ENCODE peak calls at places on chromosomes 12 and 14, in nine cellular contexts. One of them, this sample, is unnamed. For H3K4me1, the result is how much of the 10 kb centered on the place peaks cover.

GRCh38 chr12:9244894-9245293 is 36.7 kb upstream of the PZP start:
- DNase-seq in ascending aorta: no peak
- DNase-seq in esophagus squamous epithelium: no peak
- DNase-seq in stomach: no peak
- DNase-seq in Panc1: no peak
- DNase-seq in cardiac muscle cell: no peak
- DNase-seq in K562: no peak
- DNase-seq in lower lobe of right lung: no peak
- DNase-seq in Caco-2: no peak
- DNase-seq in this sample: no peak

GRCh38 chr14:99169776-99170356 is 102.1 kb downstream of the BCL11B start:
- DNase-seq in Panc1: no peak
- DNase-seq in lower lobe of right lung: no peak
- DNase-seq in esophagus squamous epithelium: no peak
- DNase-seq in cardiac muscle cell: no peak
- DNase-seq in ascending aorta: no peak
- DNase-seq in Caco-2: no peak
- DNase-seq in K562: no peak
- DNase-seq in stomach: peak
- DNase-seq in this sample: no peak

GRCh38 chr12:63968685-63969084 is 124.2 kb downstream of the SRGAP1 start:
- DNase-seq in stomach: no peak
- DNase-seq in lower lobe of right lung: no peak
- DNase-seq in Panc1: no peak
- DNase-seq in cardiac muscle cell: no peak
- DNase-seq in K562: no peak
- DNase-seq in ascending aorta: no peak
- DNase-seq in Caco-2: no peak
- DNase-seq in esophagus squamous epithelium: no peak
- DNase-seq in this sample: no peak

GRCh38 chr14:49033131-49033530 is 553.0 kb downstream of the RPS29 start:
- DNase-seq in Panc1: no peak
- DNase-seq in Caco-2: no peak
- DNase-seq in lower lobe of right lung: no peak
- DNase-seq in cardiac muscle cell: no peak
- DNase-seq in K562: no peak
- DNase-seq in esophagus squamous epithelium: no peak
- DNase-seq in stomach: no peak
- DNase-seq in ascending aorta: no peak
- DNase-seq in this sample: no peak

GRCh38 chr14:106843951-106844483 is 1317.6 kb downstream of the TMEM121 start:
- DNase-seq in Panc1: no peak
- DNase-seq in esophagus squamous epithelium: no peak
- DNase-seq in stomach: peak
- DNase-seq in cardiac muscle cell: no peak
- DNase-seq in Caco-2: peak
- DNase-seq in K562: no peak
- DNase-seq in ascending aorta: no peak
- DNase-seq in lower lobe of right lung: peak
- DNase-seq in this sample: peak

GRCh38 chr14:73771848-73772705 is 57.9 kb upstream of the PNMA1 start:
- DNase-seq in K562: peak
- DNase-seq in cardiac muscle cell: peak
- DNase-seq in ascending aorta: no peak
- DNase-seq in stomach: peak
- DNase-seq in Panc1: no peak
- DNase-seq in lower lobe of right lung: peak
- DNase-seq in Caco-2: peak
- DNase-seq in esophagus squamous epithelium: no peak
- DNase-seq in this sample: peak

GRCh38 chr12:117010693-117011451 is 88.3 kb downstream of the TESC start:
- DNase-seq in K562: no peak
- DNase-seq in Caco-2: no peak
- DNase-seq in lower lobe of right lung: no peak
- DNase-seq in ascending aorta: no peak
- DNase-seq in esophagus squamous epithelium: no peak
- DNase-seq in cardiac muscle cell: no peak
- DNase-seq in Panc1: no peak
- DNase-seq in stomach: no peak
- DNase-seq in this sample: no peak

GRCh38 chr14:104189629-104190335 is 51.4 kb downstream of the KIF26A start:
- DNase-seq in lower lobe of right lung: no peak
- DNase-seq in stomach: no peak
- DNase-seq in ascending aorta: no peak
- DNase-seq in Panc1: no peak
- DNase-seq in K562: no peak
- DNase-seq in cardiac muscle cell: no peak
- DNase-seq in esophagus squamous epithelium: no peak
- DNase-seq in Caco-2: no peak
- DNase-seq in this sample: no peak

GRCh38 chr12:24561411-24561871 is 387.5 kb downstream of the BCAT1 start:
- DNase-seq in stomach: no peak
- DNase-seq in cardiac muscle cell: no peak
- DNase-seq in esophagus squamous epithelium: no peak
- DNase-seq in Panc1: no peak
- DNase-seq in Caco-2: no peak
- DNase-seq in ascending aorta: no peak
- DNase-seq in lower lobe of right lung: no peak
- DNase-seq in K562: no peak
- DNase-seq in this sample: no peak

GRCh38 chr12:76765598-76765997 is 1.7 kb downstream of the ZDHHC17 start:
- DNase-seq in esophagus squamous epithelium: no peak
- DNase-seq in Caco-2: no peak
- DNase-seq in lower lobe of right lung: no peak
- DNase-seq in K562: no peak
- DNase-seq in cardiac muscle cell: no peak
- DNase-seq in Panc1: no peak
- DNase-seq in ascending aorta: no peak
- DNase-seq in stomach: no peak
- DNase-seq in this sample: peak
- H3K4me3 ChIP-seq in esophagus squamous epithelium: peak
- H3K4me3 ChIP-seq in Caco-2: no peak
- H3K4me3 ChIP-seq in lower lobe of right lung: no peak
- H3K4me3 ChIP-seq in K562: peak
- H3K4me3 ChIP-seq in cardiac muscle cell: no peak
- H3K4me3 ChIP-seq in Panc1: peak
- H3K4me3 ChIP-seq in ascending aorta: no peak
- H3K4me3 ChIP-seq in stomach: no peak
- H3K4me3 ChIP-seq in this sample: no peak

GRCh38 chr12:3132636-3133409 is 55.6 kb downstream of the TSPAN9 start:
- DNase-seq in ascending aorta: no peak
- DNase-seq in lower lobe of right lung: no peak
- DNase-seq in cardiac muscle cell: peak
- DNase-seq in Caco-2: no peak
- DNase-seq in K562: no peak
- DNase-seq in Panc1: no peak
- DNase-seq in esophagus squamous epithelium: no peak
- DNase-seq in stomach: no peak
- DNase-seq in this sample: no peak

GRCh38 chr12:3130053-3130805 is 53.0 kb downstream of the TSPAN9 start:
- DNase-seq in Caco-2: no peak
- DNase-seq in esophagus squamous epithelium: no peak
- DNase-seq in cardiac muscle cell: no peak
- DNase-seq in ascending aorta: no peak
- DNase-seq in K562: no peak
- DNase-seq in stomach: no peak
- DNase-seq in Panc1: no peak
- DNase-seq in lower lobe of right lung: no peak
- DNase-seq in this sample: no peak

GRCh38 chr12:3133410-3133793 is 56.2 kb downstream of the TSPAN9 start:
- DNase-seq in Panc1: no peak
- DNase-seq in lower lobe of right lung: no peak
- DNase-seq in stomach: no peak
- DNase-seq in K562: no peak
- DNase-seq in Caco-2: no peak
- DNase-seq in esophagus squamous epithelium: no peak
- DNase-seq in cardiac muscle cell: no peak
- DNase-seq in ascending aorta: no peak
- DNase-seq in this sample: no peak

GRCh38 chr12:3129301-3130052 is 52.3 kb downstream of the TSPAN9 start:
- DNase-seq in lower lobe of right lung: no peak
- DNase-seq in K562: no peak
- DNase-seq in cardiac muscle cell: no peak
- DNase-seq in stomach: no peak
- DNase-seq in Panc1: no peak
- DNase-seq in Caco-2: no peak
- DNase-seq in esophagus squamous epithelium: no peak
- DNase-seq in ascending aorta: no peak
- DNase-seq in this sample: no peak

GRCh38 chr12:3131129-3131528 is 54.0 kb downstream of the TSPAN9 start:
- DNase-seq in cardiac muscle cell: no peak
- DNase-seq in Panc1: no peak
- DNase-seq in esophagus squamous epithelium: no peak
- DNase-seq in ascending aorta: no peak
- DNase-seq in Caco-2: no peak
- DNase-seq in lower lobe of right lung: no peak
- DNase-seq in K562: no peak
- DNase-seq in stomach: no peak
- DNase-seq in this sample: no peak
- H3K4me1 ChIP-seq in cardiac muscle cell: under half
- H3K4me1 ChIP-seq in Panc1: under half
- H3K4me1 ChIP-seq in esophagus squamous epithelium: under half
- H3K4me1 ChIP-seq in ascending aorta: under half
- H3K4me1 ChIP-seq in Caco-2: under half
- H3K4me1 ChIP-seq in lower lobe of right lung: under half
- H3K4me1 ChIP-seq in K562: under half
- H3K4me1 ChIP-seq in stomach: under half
- H3K4me1 ChIP-seq in this sample: under half

DNA sequence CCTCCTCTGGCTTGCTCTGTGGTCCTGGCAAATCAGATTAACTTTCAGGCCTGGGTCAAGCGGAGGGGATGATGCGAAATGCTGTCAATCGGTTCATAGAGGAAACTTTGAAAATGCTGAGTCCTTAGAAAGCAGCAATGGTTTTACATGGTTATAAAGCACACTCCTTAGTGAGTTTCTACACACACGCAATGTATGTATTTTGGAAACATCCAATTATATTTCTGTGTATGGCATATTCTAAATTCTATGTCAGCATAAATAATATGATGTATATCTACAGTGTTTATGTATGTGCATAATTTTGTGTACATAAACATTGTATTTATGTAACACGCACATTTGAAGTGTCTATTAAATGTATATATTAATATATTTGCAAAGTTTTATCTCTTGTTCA is 118.0 kb upstream of the ARID2 start:
- DNase-seq in cardiac muscle cell: no peak
- DNase-seq in Panc1: no peak
- DNase-seq in ascending aorta: no peak
- DNase-seq in K562: no peak
- DNase-seq in esophagus squamous epithelium: no peak
- DNase-seq in stomach: no peak
- DNase-seq in lower lobe of right lung: no peak
- DNase-seq in Caco-2: no peak
- DNase-seq in this sample: no peak
- H3K4me3 ChIP-seq in cardiac muscle cell: no peak
- H3K4me3 ChIP-seq in Panc1: no peak
- H3K4me3 ChIP-seq in ascending aorta: peak
- H3K4me3 ChIP-seq in K562: no peak
- H3K4me3 ChIP-seq in esophagus squamous epithelium: no peak
- H3K4me3 ChIP-seq in stomach: no peak
- H3K4me3 ChIP-seq in lower lobe of right lung: no peak
- H3K4me3 ChIP-seq in Caco-2: no peak
- H3K4me3 ChIP-seq in this sample: no peak

DNA sequence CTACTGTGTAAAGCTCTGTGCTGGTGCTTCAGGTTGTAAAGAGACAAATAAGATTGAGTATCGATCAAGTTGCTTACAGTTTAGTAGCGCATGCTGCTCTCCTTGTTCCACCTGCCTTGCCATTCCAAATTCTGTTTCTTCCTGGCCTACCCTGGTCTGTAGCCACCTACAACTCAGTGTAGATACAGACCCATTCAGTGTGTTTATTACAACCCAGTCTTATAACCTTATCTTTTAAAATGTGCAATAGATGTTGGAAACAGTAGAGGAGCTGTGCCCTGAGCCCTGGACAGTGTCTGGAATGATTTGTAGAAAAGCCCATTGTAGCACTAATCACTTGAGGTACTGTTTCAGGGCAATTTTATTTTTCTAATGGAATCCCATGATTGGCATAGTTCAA is 68.5 kb downstream of the DIP2B start:
- DNase-seq in lower lobe of right lung: no peak
- DNase-seq in Panc1: no peak
- DNase-seq in esophagus squamous epithelium: no peak
- DNase-seq in Caco-2: no peak
- DNase-seq in cardiac muscle cell: no peak
- DNase-seq in K562: no peak
- DNase-seq in ascending aorta: no peak
- DNase-seq in stomach: no peak
- DNase-seq in this sample: no peak
- H3K4me1 ChIP-seq in lower lobe of right lung: half or more
- H3K4me1 ChIP-seq in Panc1: under half
- H3K4me1 ChIP-seq in esophagus squamous epithelium: under half
- H3K4me1 ChIP-seq in Caco-2: under half
- H3K4me1 ChIP-seq in cardiac muscle cell: under half
- H3K4me1 ChIP-seq in K562: under half
- H3K4me1 ChIP-seq in ascending aorta: under half
- H3K4me1 ChIP-seq in stomach: half or more
- H3K4me1 ChIP-seq in this sample: under half

GRCh38 chr12:50058743-50059312 is 1.4 kb downstream of the ASIC1 start:
- DNase-seq in lower lobe of right lung: peak
- DNase-seq in ascending aorta: no peak
- DNase-seq in K562: no peak
- DNase-seq in esophagus squamous epithelium: no peak
- DNase-seq in cardiac muscle cell: no peak
- DNase-seq in Caco-2: no peak
- DNase-seq in Panc1: no peak
- DNase-seq in stomach: no peak
- DNase-seq in this sample: no peak
- H3K4me3 ChIP-seq in lower lobe of right lung: no peak
- H3K4me3 ChIP-seq in ascending aorta: no peak
- H3K4me3 ChIP-seq in K562: no peak
- H3K4me3 ChIP-seq in esophagus squamous epithelium: no peak
- H3K4me3 ChIP-seq in cardiac muscle cell: no peak
- H3K4me3 ChIP-seq in Caco-2: no peak
- H3K4me3 ChIP-seq in Panc1: no peak
- H3K4me3 ChIP-seq in stomach: no peak
- H3K4me3 ChIP-seq in this sample: no peak

This sample was measured in naive thymus-derived CD4-positive, alpha-beta T cell.